ENCODE peak calls at places on chromosomes 6 and 20, in ten cellular contexts. P is HEK293T; N is substantia nigra; M is GM23338; G is DMS153; V is stimulated activated CD4-positive, alpha-beta T cell treated with anti-CD3 and anti-CD28 coated beads, Interleukin-1b, Interleukin-23, amount 100 ng/mL, for 4 hours; L is T-helper 9 cell; K is mammary epithelial cell; S is iris pigment epithelial cell; B is AG04449. X is an unnamed sample.
A peak's percentile ranks its signal among the peaks of the same experiment; 100 is the strongest.

GRCh38 chr6:40477246-40478126 is 109.7 kb downstream of the LRFN2 start:
- DNase-seq in P (peak; percentile 12), N (no peak), M (peak; percentile 62), G (peak; percentile 80), V (no peak), L (no peak), K (no peak), S (no peak), B (no peak), X (peak; percentile 31)

GRCh38 chr20:23049933-23050838 is 714 bp upstream of the THBD start:
- DNase-seq in P (peak; percentile 9), N (no peak), M (peak; percentile 53), G (no peak), V (no peak), L (no peak), K (peak; percentile 47), S (peak; percentile 15), B (no peak), X (no peak)

GRCh38 chr20:38196592-38196991 is 31.5 kb upstream of the TGM2 start:
- DNase-seq in P (no peak), N (no peak), M (no peak), G (no peak), V (no peak), L (no peak), K (no peak), S (peak; percentile 79), B (no peak), X (no peak)

GRCh38 chr20:48224531-48224930 is 439.2 kb upstream of the SULF2 start:
- DNase-seq in P (no peak), N (no peak), M (no peak), G (no peak), V (no peak), L (no peak), K (no peak), S (no peak), B (no peak), X (no peak)

GRCh38 chr20:62753626-62754025 is 42.6 kb upstream of the MRGBP start:
- DNase-seq in P (no peak), N (no peak), M (no peak), G (no peak), V (no peak), L (no peak), K (no peak), S (no peak), B (no peak), X (no peak)

GRCh38 chr20:24598346-24598745 is 128.9 kb downstream of the SYNDIG1 start:
- DNase-seq in P (no peak), N (no peak), M (no peak), G (no peak), V (no peak), L (no peak), K (no peak), S (no peak), B (no peak), X (no peak)

GRCh38 chr6:132937466-132937906 is 123.1 kb downstream of the RPS12 start:
- DNase-seq in P (peak; percentile 68), N (peak; percentile 21), M (peak; percentile 94), G (peak; percentile 32), V (peak; percentile 2), L (no peak), K (peak; percentile 39), S (peak; percentile 42), B (no peak), X (peak; percentile 68)

GRCh38 chr6:44135173-44135748 is 7.9 kb downstream of the TMEM63B start:
- DNase-seq in P (no peak), N (no peak), M (no peak), G (no peak), V (no peak), L (no peak), K (no peak), S (no peak), B (no peak), X (no peak)

GRCh38 chr6:132763269-132763668 is 5.6 kb upstream of the VNN2 start:
- DNase-seq in P (no peak), N (no peak), M (peak; percentile 5), G (no peak), V (peak; percentile 1), L (no peak), K (no peak), S (no peak), B (no peak), X (no peak)

GRCh38 chr6:91879346-91879995 is 1292.6 kb upstream of the MAP3K7 start:
- DNase-seq in P (no peak), N (no peak), M (no peak), G (no peak), V (no peak), L (no peak), K (no peak), S (no peak), B (no peak), X (no peak)

GRCh38 chr20:16107172-16107870 is 465.9 kb downstream of the KIF16B start:
- DNase-seq in P (no peak), N (no peak), M (no peak), G (no peak), V (no peak), L (no peak), K (no peak), S (no peak), B (no peak), X (peak; percentile 6)

GRCh38 chr20:59078231-59078630 is 35.6 kb upstream of the PRELID3B start:
- DNase-seq in P (no peak), N (no peak), M (no peak), G (no peak), V (no peak), L (no peak), K (peak; percentile 7), S (no peak), B (no peak), X (no peak)

GRCh38 chr20:57013741-57014140 is 252.7 kb downstream of the BMP7 start:
- DNase-seq in P (peak; percentile 70), N (no peak), M (peak; percentile 81), G (no peak), V (no peak), L (no peak), K (peak; percentile 18), S (no peak), B (no peak), X (peak; percentile 9)

GRCh38 chr6:159595173-159595572 is 97.9 kb downstream of the SOD2 start:
- DNase-seq in P (no peak), N (no peak), M (no peak), G (no peak), V (no peak), L (no peak), K (peak; percentile 96), S (peak; percentile 39), B (no peak), X (no peak)

GRCh38 chr6:2959909-2960719 is 11.3 kb downstream of the SERPINB6 start:
- DNase-seq in P (no peak), N (no peak), M (peak; percentile 75), G (no peak), V (no peak), L (no peak), K (peak; percentile 48), S (peak; percentile 68), B (peak; percentile 45), X (no peak)

GRCh38 chr6:10528170-10528981 is 7.2 kb downstream of the GCNT2 start:
- DNase-seq in P (no peak), N (no peak), M (no peak), G (peak; percentile 48), V (no peak), L (no peak), K (no peak), S (peak; percentile 89), B (no peak), X (no peak)

GRCh38 chr6:110015206-110015605 is 37.1 kb downstream of the GPR6 start:
- DNase-seq in P (no peak), N (no peak), M (no peak), G (no peak), V (no peak), L (no peak), K (no peak), S (no peak), B (no peak), X (no peak)

GRCh38 chr6:129903082-129903481 is 42.0 kb upstream of the TMEM244 start:
- DNase-seq in P (no peak), N (no peak), M (no peak), G (no peak), V (no peak), L (no peak), K (no peak), S (no peak), B (no peak), X (no peak)

GRCh38 chr6:537114-537513 is 119.8 kb downstream of the HUS1B start:
- DNase-seq in P (no peak), N (no peak), M (no peak), G (no peak), V (no peak), L (no peak), K (no peak), S (no peak), B (no peak), X (no peak)

GRCh38 chr6:344816-345340 is 46.7 kb upstream of the IRF4 start:
- DNase-seq in P (no peak), N (no peak), M (no peak), G (no peak), V (no peak), L (no peak), K (no peak), S (no peak), B (peak; percentile 24), X (no peak)

GRCh38 chr20:34585019-34585418 is 26.5 kb downstream of the MAP1LC3A start:
- DNase-seq in P (no peak), N (no peak), M (no peak), G (no peak), V (no peak), L (no peak), K (no peak), S (no peak), B (no peak), X (no peak)

GRCh38 chr6:37491830-37492208 is 7.9 kb downstream of the CCDC167 start:
- DNase-seq in P (no peak), N (no peak), M (no peak), G (no peak), V (no peak), L (no peak), K (no peak), S (no peak), B (no peak), X (no peak)

GRCh38 chr6:19830171-19830570 is 7.0 kb upstream of the ID4 start:
- DNase-seq in P (no peak), N (no peak), M (no peak), G (no peak), V (no peak), L (no peak), K (no peak), S (no peak), B (no peak), X (no peak)

GRCh38 chr6:148980234-148980633 is 233.4 kb downstream of the UST start:
- DNase-seq in P (no peak), N (no peak), M (peak; percentile 60), G (no peak), V (no peak), L (no peak), K (no peak), S (no peak), B (no peak), X (no peak)

X was measured in NCI-H1105.